ENCODE peak calls at places on chromosomes 16 and 17, in four cellular contexts. J is Panc1, Z is heart left ventricle, L is right cardiac atrium. V is an unnamed sample.

GRCh38 chr17:79255926-79256325 is 181.3 kb downstream of the ENGASE start:
- DNase-seq in Z (no peak), L (no peak), J (no peak), V (no peak)

GRCh38 chr17:61399131-61400057 is at the start of gene TBX2:
- DNase-seq in Z (peak), J (no peak), L (peak), V (peak)

GRCh38 chr17:50488880-50489279 is 10.2 kb downstream of the RSAD1 start:
- DNase-seq in Z (no peak), L (no peak), J (no peak), V (no peak)

GRCh38 chr17:57256708-57257112 is 387 bp downstream of the MSI2 start:
- DNase-seq in L (no peak), Z (peak), J (no peak), V (no peak)

GRCh38 chr17:5915337-5915736 is 154.8 kb upstream of the WSCD1 start:
- DNase-seq in J (no peak), L (no peak), Z (no peak), V (no peak)

GRCh38 chr16:25228372-25228771 is 11.6 kb downstream of the AQP8 start:
- DNase-seq in J (no peak), L (no peak), Z (no peak), V (no peak)

GRCh38 chr16:30951785-30952184 is 2.9 kb downstream of the ORAI3 start:
- DNase-seq in J (no peak), L (peak), Z (peak), V (peak)

GRCh38 chr17:35934760-35935159 is 4.2 kb upstream of the RDM1 start:
- DNase-seq in Z (no peak), L (peak), J (no peak), V (no peak)

GRCh38 chr16:72657164-72657563 is 390.8 kb downstream of the ZFHX3 start:
- DNase-seq in J (no peak), L (no peak), Z (no peak), V (no peak)

GRCh38 chr17:27242951-27243350 is 51.0 kb upstream of the WSB1 start:
- DNase-seq in L (no peak), Z (no peak), J (no peak), V (no peak)

GRCh38 chr17:82754297-82755208 is 2.7 kb downstream of the TBCD start:
- DNase-seq in J (no peak), L (no peak), Z (no peak), V (no peak)

GRCh38 chr17:19380551-19381284 is 2.4 kb downstream of the MAPK7 start:
- DNase-seq in L (peak), Z (no peak), J (no peak), V (peak)

GRCh38 chr17:6160188-6160555 is 90.0 kb downstream of the WSCD1 start:
- DNase-seq in J (no peak), L (no peak), Z (no peak), V (no peak)

GRCh38 chr16:8962393-8963009 is 1.2 kb downstream of the USP7 start:
- DNase-seq in Z (no peak), J (no peak), L (no peak), V (no peak)

GRCh38 chr17:11880714-11881113 is 116.6 kb downstream of the ZNF18 start:
- DNase-seq in J (no peak), L (no peak), Z (no peak), V (no peak)

GRCh38 chr16:70418274-70418992 is 20.5 kb downstream of the ST3GAL2 start:
- DNase-seq in J (no peak), Z (no peak), L (no peak), V (no peak)

GRCh38 chr17:259341-259976 is 78.0 kb upstream of the DOC2B start:
- DNase-seq in L (no peak), J (no peak), Z (peak), V (peak)

GRCh38 chr17:3907483-3908216 is 8.6 kb downstream of the P2RX1 start:
- DNase-seq in Z (no peak), J (no peak), L (no peak), V (no peak)

GRCh38 chr17:68441064-68441770 is 16.1 kb downstream of the WIPI1 start:
- DNase-seq in L (no peak), Z (no peak), J (no peak), V (no peak)

GRCh38 chr17:68452724-68453290 is 4.5 kb downstream of the WIPI1 start:
- DNase-seq in L (no peak), J (no peak), Z (no peak), V (no peak)

GRCh38 chr16:67529639-67530012 is 997 bp downstream of the RIPOR1 start:
- DNase-seq in L (no peak), Z (no peak), J (no peak), V (no peak)

GRCh38 chr16:57783883-57784282 is 18.4 kb downstream of the KIFC3 start:
- DNase-seq in J (no peak), L (no peak), Z (no peak), V (peak)

GRCh38 chr17:64773836-64774761 is 112.0 kb upstream of the SMURF2 start:
- DNase-seq in Z (peak), L (no peak), J (no peak), V (no peak)

GRCh38 chr17:33039874-33040273 is 48.2 kb downstream of the SPACA3 start:
- DNase-seq in L (no peak), Z (no peak), J (no peak), V (no peak)

GRCh38 chr17:14940112-14940945 is 324.8 kb downstream of the PMP22 start:
- DNase-seq in J (no peak), Z (no peak), L (no peak), V (no peak)

GRCh38 chr17:80762076-80762475 is 217.4 kb downstream of the RPTOR start:
- DNase-seq in Z (no peak), L (no peak), J (no peak), V (no peak)

GRCh38 chr17:44063704-44064639 is 2.5 kb downstream of the LSM12 start:
- DNase-seq in J (no peak), Z (no peak), L (no peak), V (no peak)

GRCh38 chr17:73750975-73751374 is 106.7 kb upstream of the SDK2 start:
- DNase-seq in J (no peak), L (no peak), Z (no peak), V (no peak)

GRCh38 chr16:84513111-84514065 is 8.9 kb upstream of the MEAK7 start:
- DNase-seq in Z (no peak), J (no peak), L (no peak), V (peak)

GRCh38 chr16:61900482-61900881 is 135.8 kb downstream of the CDH8 start:
- DNase-seq in L (no peak), Z (no peak), J (no peak), V (no peak)

GRCh38 chr17:65198653-65199382 is 61.6 kb downstream of the RGS9 start:
- DNase-seq in L (no peak), J (peak), Z (no peak), V (no peak)

GRCh38 chr16:83648347-83648746 is 159.4 kb upstream of the HSBP1 start:
- DNase-seq in L (no peak), J (no peak), Z (no peak), V (no peak)

GRCh38 chr16:58655215-58655596 is 25.6 kb upstream of the CNOT1 start:
- DNase-seq in J (no peak), L (no peak), Z (no peak), V (no peak)

GRCh38 chr16:27972500-27972899 is 91.0 kb downstream of the GSG1L start:
- DNase-seq in L (no peak), Z (no peak), J (peak), V (no peak)

GRCh38 chr17:81536299-81537290 is 8.4 kb downstream of the FSCN2 start:
- DNase-seq in J (no peak), L (no peak), Z (no peak), V (no peak)

GRCh38 chr17:16938031-16938430 is 33.9 kb downstream of the TNFRSF13B start:
- DNase-seq in J (no peak), Z (no peak), L (no peak), V (no peak)

GRCh38 chr16:17289671-17290070 is 181.1 kb downstream of the XYLT1 start:
- DNase-seq in J (no peak), Z (no peak), L (no peak), V (no peak)

GRCh38 chr16:17287401-17287800 is 183.4 kb downstream of the XYLT1 start:
- DNase-seq in L (no peak), Z (no peak), J (no peak), V (no peak)

GRCh38 chr16:17289050-17289449 is 181.7 kb downstream of the XYLT1 start:
- DNase-seq in L (no peak), Z (no peak), J (no peak), V (no peak)

GRCh38 chr16:17291289-17291688 is 179.5 kb downstream of the XYLT1 start:
- DNase-seq in L (no peak), Z (no peak), J (no peak), V (no peak)

DNA sequence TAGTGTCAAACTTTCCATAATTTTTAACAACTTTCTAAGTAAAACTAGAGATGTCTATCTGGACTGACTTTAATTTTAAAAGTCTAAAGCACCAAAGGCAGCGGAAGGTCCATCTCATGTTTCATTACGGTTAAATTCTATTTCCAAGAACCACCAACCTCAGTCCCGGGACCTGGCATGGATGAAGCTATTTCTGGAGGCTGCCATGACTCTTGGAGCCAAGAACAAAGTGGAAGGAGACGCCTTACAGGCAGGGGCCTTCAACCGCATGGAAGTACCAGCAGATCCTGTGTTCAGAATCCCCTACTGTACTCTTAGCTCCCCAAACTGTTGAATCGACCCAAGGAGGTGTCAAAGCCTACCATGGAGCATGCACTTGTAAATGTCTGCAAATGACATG is 180.5 kb downstream of the XYLT1 start:
- DNase-seq in Z (no peak), J (no peak), L (no peak), V (no peak)
- H3K4me3 ChIP-seq in Z (no peak), J (no peak), L (no peak), V (no peak)

GRCh38 chr16:79272141-79272577 is 328.4 kb downstream of the MAF start:
- DNase-seq in J (no peak), Z (no peak), L (no peak), V (no peak)
- H3K27ac ChIP-seq in J (no peak), Z (no peak), L (no peak), V (no peak)

DNA sequence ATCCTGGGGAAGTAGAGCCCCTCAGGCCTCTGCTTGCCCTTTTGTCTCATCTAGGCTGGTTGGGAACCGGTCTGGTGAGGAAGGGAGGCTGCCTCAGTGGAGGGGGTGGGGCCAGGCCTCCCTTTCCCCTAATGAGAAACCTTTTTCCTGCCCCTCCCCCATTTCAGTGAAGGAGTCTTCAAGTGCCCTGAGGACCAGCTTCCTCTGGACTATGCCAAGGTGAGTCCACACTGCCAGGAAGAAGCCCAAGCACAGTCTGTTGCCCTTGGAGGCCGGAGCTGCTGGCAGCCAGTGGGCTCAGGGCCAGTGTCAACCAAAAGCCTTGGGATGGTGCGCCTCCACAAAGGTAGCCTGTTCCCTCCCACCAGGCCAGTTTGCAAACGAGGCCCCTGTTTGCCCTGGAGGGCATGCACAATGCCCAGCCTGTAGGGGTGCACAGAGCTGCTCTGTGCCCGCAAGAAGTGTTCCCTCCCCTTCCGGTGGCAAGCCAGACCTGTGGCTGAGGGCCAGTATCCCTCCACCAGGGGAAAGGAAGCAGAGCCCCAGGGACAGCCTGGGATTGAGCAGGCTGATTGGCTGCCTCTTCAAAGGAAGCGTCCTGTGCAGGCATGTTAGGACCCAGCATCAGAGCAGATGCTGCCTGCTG is 3.4 kb downstream of the TRAF4 start:
- DNase-seq in Z (no peak), L (no peak), J (no peak), V (peak)
- H3K4me3 ChIP-seq in Z (no peak), L (no peak), J (peak), V (no peak)

DNA sequence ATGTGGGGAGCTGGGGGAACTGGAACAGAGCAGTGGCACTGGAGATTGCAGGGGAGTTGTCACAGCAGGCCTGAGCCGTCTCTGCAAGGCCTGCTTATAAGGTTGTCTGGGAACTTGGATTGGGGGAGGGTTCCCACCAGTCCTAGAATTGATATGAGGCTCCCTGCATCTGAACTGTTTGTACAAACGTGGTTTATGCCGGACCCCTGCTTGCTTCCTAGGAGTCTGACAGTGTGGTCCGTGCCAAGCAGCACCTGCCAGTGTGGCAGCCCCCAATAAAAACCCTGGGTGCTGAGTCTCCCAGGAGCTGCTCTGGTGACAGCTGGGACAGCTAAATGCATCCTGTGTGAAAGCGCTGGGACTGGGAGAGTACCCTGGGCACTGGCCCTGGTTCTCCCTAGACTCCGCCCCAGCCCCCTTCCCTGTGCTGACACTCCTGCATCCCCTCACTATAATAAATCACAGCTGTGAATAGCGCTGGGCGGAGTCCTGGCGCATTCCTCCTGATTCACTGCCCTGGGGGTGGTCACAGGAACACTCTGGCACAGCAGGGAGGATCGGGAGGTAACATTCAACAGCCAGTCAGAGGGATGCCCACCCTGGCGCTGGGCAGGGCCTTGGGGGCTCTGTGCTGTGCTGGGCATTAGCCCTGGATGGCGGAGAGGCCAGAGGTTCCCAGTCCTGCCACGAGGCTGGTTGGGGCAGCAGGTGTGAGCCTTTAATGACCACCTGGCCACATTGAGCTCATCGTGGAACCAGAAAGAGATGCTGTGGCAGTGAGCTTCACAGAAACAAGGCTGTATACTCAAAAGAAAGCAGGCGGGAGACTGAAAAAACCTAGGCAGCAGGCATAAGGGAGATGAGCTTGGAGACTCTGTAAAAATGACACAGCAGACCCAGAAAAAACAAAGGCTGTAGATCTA is 45.6 kb downstream of the RMI2 start:
- DNase-seq in Z (no peak), J (no peak), L (no peak), V (peak)
- H3K27ac ChIP-seq in Z (no peak), J (no peak), L (no peak), V (no peak)

DNA sequence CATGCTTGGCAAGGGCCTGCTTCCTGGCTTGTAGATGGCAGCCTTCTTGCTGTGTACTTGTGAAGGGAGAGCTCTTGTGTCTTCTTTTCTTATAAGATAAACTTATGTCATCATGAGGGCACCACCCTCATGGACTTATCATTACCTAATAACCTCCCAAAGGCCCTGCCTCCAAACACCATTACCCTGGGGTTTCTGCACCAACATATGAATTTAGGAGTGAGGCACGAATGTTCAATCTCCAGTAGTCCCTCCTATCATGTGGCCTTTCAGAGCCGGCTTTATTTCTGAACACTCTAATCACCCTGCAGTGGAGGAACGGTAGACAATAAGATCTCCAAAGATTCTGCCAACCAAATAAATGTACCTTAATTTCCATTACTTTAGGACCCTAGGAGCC is 144.3 kb downstream of the ABCC12 start:
- DNase-seq in L (no peak), J (no peak), Z (no peak), V (no peak)
- H3K4me3 ChIP-seq in L (no peak), J (no peak), Z (no peak), V (no peak)